ENCODE peak calls at places on chromosome 21, in nine cellular contexts. F is IMR-90, A is lower leg skin, Y is right lobe of liver, N is suprapubic skin, I is NB4, L is stomach, K is esophagus squamous epithelium, D is K562. X is an unnamed sample.

GRCh38 chr21:43754948-43755781 is 20.9 kb downstream of the CSTB start:
- DNase-seq in F (no peak), A (no peak), Y (no peak), N (no peak), I (peak), L (peak), K (no peak), D (no peak), X (no peak)

GRCh38 chr21:35319684-35320083 is 270.6 kb upstream of the RUNX1 start:
- DNase-seq in F (no peak), A (no peak), Y (no peak), N (no peak), I (no peak), L (no peak), K (no peak), D (no peak), X (no peak)

GRCh38 chr21:33945652-33946270 is 30.2 kb upstream of the ATP5PO start:
- DNase-seq in F (no peak), A (no peak), Y (no peak), N (no peak), I (no peak), L (no peak), K (no peak), D (peak), X (no peak)

GRCh38 chr21:21468003-21468402 is 469.8 kb downstream of the NCAM2 start:
- DNase-seq in F (no peak), A (no peak), Y (no peak), N (no peak), I (no peak), L (no peak), K (no peak), D (no peak), X (no peak)

GRCh38 chr21:43287974-43288755 is 119.4 kb downstream of the CRYAA start:
- DNase-seq in F (no peak), A (no peak), Y (peak), N (no peak), I (no peak), L (peak), K (no peak), D (no peak), X (no peak)

GRCh38 chr21:42537106-42537742 is 23.6 kb downstream of the SLC37A1 start:
- DNase-seq in F (no peak), A (no peak), Y (no peak), N (peak), I (peak), L (no peak), K (no peak), D (peak), X (no peak)

GRCh38 chr21:42248783-42249597 is 30.1 kb downstream of the ABCG1 start:
- DNase-seq in F (no peak), A (no peak), Y (no peak), N (no peak), I (peak), L (no peak), K (no peak), D (no peak), X (no peak)

GRCh38 chr21:44749116-44749758 is 37.9 kb upstream of the TSPEAR start:
- DNase-seq in F (no peak), A (no peak), Y (no peak), N (no peak), I (no peak), L (no peak), K (no peak), D (no peak), X (no peak)

DNA sequence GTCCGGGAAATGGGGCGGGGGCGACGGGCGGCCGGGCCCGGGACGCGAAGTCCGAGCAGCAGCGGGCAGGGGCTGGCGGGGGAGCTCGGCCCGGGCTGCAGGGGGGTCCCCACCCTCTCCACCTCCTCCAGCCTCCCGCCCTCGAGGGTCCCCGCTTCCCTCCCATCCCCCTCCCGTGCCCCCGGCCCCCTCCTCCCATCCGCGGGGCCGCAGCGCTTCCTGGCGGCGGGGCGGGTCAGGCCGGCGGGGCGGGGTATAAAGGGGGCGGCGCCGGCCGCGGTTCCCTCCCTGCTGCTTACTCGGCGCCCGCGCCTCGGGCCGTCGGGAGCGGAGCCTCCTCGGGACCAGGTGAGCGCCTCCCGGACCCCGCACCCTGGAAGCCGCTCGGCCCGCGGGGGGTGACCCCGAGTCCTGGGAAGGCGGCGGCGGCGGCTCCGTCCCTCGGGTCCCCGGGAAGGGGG is at the start of gene COL6A2:
- DNase-seq in F (peak), A (peak), Y (peak), N (no peak), I (no peak), L (peak), K (no peak), D (peak), X (peak)
- TF ChIP-seq POLR2A in F (peak), A (peak), Y (peak), N (no peak), I (no peak), L (no peak), K (no peak), D (no peak), X (peak)

GRCh38 chr21:37166733-37167132 is 93.7 kb downstream of the TTC3 start:
- DNase-seq in F (no peak), A (no peak), Y (no peak), N (no peak), I (peak), L (no peak), K (no peak), D (peak), X (no peak)
- TF ChIP-seq CTCF in F (peak), A (no peak), Y (peak), N (no peak), I (no peak), L (no peak), K (peak), D (peak), X (no peak)

DNA sequence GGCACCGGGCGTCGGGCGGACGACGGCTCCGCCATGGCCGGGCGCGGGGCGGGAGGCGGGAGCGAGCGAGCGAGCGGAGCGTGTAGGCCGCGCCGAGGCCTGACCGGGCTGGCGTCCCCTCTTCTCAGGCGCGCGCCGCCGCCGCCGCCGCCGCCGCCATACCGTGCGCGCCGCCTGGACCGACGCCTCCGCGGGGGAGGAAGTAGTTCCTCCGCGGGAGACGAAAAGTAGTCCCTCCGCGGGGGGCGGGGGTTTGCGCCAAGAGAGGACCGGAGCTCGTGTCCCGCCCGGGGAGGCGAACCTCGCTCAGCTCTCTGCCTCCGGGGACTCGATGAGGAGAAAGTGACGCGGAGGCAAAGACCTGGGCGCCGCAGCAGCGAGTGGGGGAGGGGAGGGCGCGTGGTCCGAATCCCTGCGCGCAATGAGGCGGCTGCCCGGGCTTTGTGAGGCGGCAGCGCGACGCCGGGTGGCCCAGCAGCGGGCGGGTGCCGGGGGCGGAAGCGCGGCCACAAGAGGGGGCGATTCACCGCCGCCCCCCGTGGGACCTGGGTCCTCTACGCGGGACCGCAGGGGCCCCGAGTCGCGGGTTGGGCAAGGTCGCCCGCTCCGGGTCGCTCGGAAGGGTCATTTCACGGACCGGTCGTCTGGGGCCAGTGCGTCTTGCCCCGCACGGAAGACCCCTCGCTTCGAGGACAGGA is at the start of gene BRWD1:
- DNase-seq in F (peak), A (peak), Y (peak), N (peak), I (peak), L (peak), K (peak), D (peak), X (peak)
- TF ChIP-seq POLR2A in F (peak), A (no peak), Y (peak), N (no peak), I (peak), L (no peak), K (no peak), D (peak), X (peak)

DNA sequence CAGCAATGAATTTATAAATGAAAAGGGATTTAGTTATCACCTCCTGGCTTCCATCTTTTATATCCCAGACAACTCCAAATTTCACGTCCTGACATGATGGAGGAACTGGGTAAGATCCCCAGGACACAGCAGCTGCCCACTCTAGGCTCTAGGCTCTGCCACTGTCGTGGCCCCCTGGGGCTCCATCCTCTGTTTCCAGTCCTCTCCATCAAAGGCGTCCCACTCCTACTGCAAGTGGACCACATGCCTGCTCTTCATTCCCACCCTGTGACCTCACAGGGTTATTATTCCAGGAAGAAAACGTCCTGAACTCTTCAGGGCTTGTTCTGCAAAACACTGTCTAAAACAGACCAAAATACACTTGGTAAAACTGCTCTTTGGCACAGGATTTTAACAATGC is 11.9 kb downstream of the URB1 start:
- DNase-seq in F (no peak), A (no peak), Y (no peak), N (peak), I (no peak), L (no peak), K (no peak), D (no peak), X (no peak)
- TF ChIP-seq CTCF in F (no peak), A (no peak), Y (no peak), N (no peak), I (no peak), L (no peak), K (no peak), D (no peak), X (no peak)

DNA sequence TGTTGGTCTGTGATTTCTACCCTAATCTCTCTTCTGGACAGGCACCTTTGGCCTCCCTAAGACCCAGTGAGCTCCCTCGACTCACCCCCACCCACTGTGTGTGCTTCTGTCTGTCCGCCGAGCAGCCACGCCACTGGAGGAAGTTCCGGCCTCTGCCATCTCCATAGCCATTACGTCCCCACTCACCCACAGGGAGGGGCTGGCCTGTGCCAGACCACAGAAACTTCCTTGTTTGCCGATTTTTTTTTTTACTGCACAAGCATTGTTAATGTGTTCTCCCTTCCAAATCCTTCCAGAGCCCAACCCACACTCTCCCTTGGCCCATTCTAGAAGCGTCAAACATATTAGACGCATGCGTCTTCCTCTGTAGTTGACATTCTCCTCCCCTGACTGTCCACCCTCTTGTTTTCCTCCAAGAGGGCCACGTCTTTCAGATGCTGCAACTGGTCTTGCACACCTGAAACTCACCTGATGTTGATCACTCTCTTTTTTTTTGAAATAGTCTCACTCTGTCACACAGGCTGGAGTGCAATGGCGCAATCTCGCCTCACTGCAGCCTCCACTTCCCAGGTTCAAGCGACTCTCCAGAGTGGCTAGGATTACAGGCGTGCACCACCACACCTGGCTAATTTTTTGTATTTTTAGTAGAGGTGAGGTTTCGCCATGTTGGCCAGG is 72.3 kb downstream of the EVA1C start:
- DNase-seq in F (no peak), A (peak), Y (no peak), N (no peak), I (no peak), L (peak), K (no peak), D (no peak), X (peak)
- TF ChIP-seq POLR2A in F (no peak), A (no peak), Y (no peak), N (no peak), I (no peak), L (no peak), K (no peak), D (no peak), X (peak)